ENCODE peak calls at places on chromosomes 4 and X, in eight cellular contexts. S is GM13976; H is GM06990; Y is stimulated activated naive B cell treated with anti-CD40 and anti-IgM and Interleukin-4, amounts not matched to agents 10 μg/mL and 1 μg/mL and 100 μg/mL, for 72 hours; A is NCI-H748 treated with DMSO at 0.1 percent for 48 hours; U is aorta; Z is HEK293T; K is NCI-H1092. I is an unnamed sample.

GRCh38 chr4:47528651-47529050 is 43.6 kb downstream of the ATP10D start:
- DNase-seq in K (no peak), U (no peak), Z (no peak), A (no peak), Y (no peak), H (no peak), S (no peak), I (no peak)

GRCh38 chrX:45445745-45446412 is 245.2 kb upstream of the DIPK2B start:
- DNase-seq in A (no peak), H (no peak), Z (no peak), U (no peak), Y (no peak), S (no peak), K (no peak), I (no peak)

GRCh38 chr4:110046588-110047049 is 133.9 kb downstream of the EGF start:
- DNase-seq in K (no peak), U (no peak), Z (no peak), H (no peak), Y (no peak), A (peak), S (no peak), I (no peak)

GRCh38 chr4:169668069-169668721 is 47.8 kb downstream of the CLCN3 start:
- DNase-seq in Z (no peak), U (no peak), S (no peak), K (no peak), Y (no peak), H (no peak), A (no peak), I (no peak)

GRCh38 chrX:87582453-87582852 is 64.9 kb downstream of the KLHL4 start:
- DNase-seq in S (no peak), U (no peak), Y (no peak), K (no peak), A (no peak), Z (no peak), H (no peak), I (no peak)

GRCh38 chr4:40227284-40227683 is 30.5 kb downstream of the RHOH start:
- DNase-seq in U (no peak), K (no peak), A (no peak), Y (peak), Z (no peak), S (peak), H (peak), I (no peak)

GRCh38 chr4:148182230-148182928 is 259.8 kb downstream of the NR3C2 start:
- DNase-seq in H (no peak), Z (no peak), Y (no peak), A (no peak), K (no peak), S (no peak), U (no peak), I (no peak)

GRCh38 chr4:38745881-38746280 is 36.9 kb downstream of the TLR10 start:
- DNase-seq in Z (no peak), Y (no peak), H (no peak), K (no peak), A (no peak), S (no peak), U (no peak), I (no peak)

GRCh38 chr4:36337665-36338064 is 56.2 kb downstream of the DTHD1 start:
- DNase-seq in Y (no peak), K (no peak), Z (no peak), U (no peak), S (no peak), H (no peak), A (no peak), I (no peak)

GRCh38 chrX:40243699-40244098 is 145.9 kb upstream of the BCOR start:
- DNase-seq in Y (no peak), A (no peak), Z (no peak), S (no peak), U (no peak), K (no peak), H (no peak), I (no peak)